ENCODE peak calls at places on chromosomes 1 and 21, in eight cellular contexts. I is lower leg skin, J is GM20000, Q is prostate gland, R is mucosa of descending colon, X is fibroblast of pulmonary artery, F is colonic mucosa, E is lung. C is an unnamed sample.

GRCh38 chr1:183238071-183238470 is 52.0 kb downstream of the LAMC2 start:
- DNase-seq in X (no peak), F (no peak), I (no peak), E (no peak), R (no peak), Q (no peak), J (no peak), C (no peak)

GRCh38 chr1:10168912-10169514 is 41.4 kb upstream of the KIF1B start:
- DNase-seq in F (no peak), J (peak), X (no peak), Q (no peak), R (no peak), E (no peak), I (no peak), C (no peak)

GRCh38 chr1:109290137-109290536 is 7.2 kb upstream of the PSRC1 start:
- DNase-seq in R (no peak), E (no peak), J (no peak), Q (no peak), X (no peak), F (no peak), I (no peak), C (no peak)

GRCh38 chr1:110245876-110246620 is 35.9 kb downstream of the KCNC4 start:
- DNase-seq in J (no peak), X (no peak), R (no peak), F (no peak), E (no peak), Q (no peak), I (no peak), C (no peak)

GRCh38 chr1:204321665-204322064 is 38.1 kb downstream of the PLEKHA6 start:
- DNase-seq in Q (no peak), E (no peak), R (no peak), X (no peak), F (no peak), J (no peak), I (no peak), C (no peak)

GRCh38 chr21:46184625-46185555 is 631 bp upstream of the SPATC1L start:
- DNase-seq in Q (peak), I (peak), X (peak), E (peak), F (peak), R (peak), J (peak), C (peak)

GRCh38 chr21:45123440-45123839 is 49.1 kb downstream of the ADARB1 start:
- DNase-seq in R (no peak), F (no peak), E (no peak), I (no peak), J (no peak), X (no peak), Q (no peak), C (no peak)

GRCh38 chr1:183124259-183124658 is 61.8 kb upstream of the LAMC2 start:
- DNase-seq in J (no peak), E (no peak), F (no peak), R (peak), X (peak), Q (no peak), I (no peak), C (no peak)

GRCh38 chr1:240100351-240100750 is 8.7 kb downstream of the FMN2 start:
- DNase-seq in J (no peak), Q (no peak), R (no peak), I (no peak), F (no peak), E (no peak), X (no peak), C (no peak)

GRCh38 chr21:15433091-15433490 is 296.7 kb upstream of the USP25 start:
- DNase-seq in X (no peak), R (no peak), Q (no peak), J (no peak), E (no peak), F (no peak), I (no peak), C (no peak)

GRCh38 chr1:201933840-201934430 is 12.4 kb downstream of the LMOD1 start:
- DNase-seq in I (no peak), R (no peak), E (no peak), J (no peak), X (peak), F (no peak), Q (no peak), C (peak)

GRCh38 chr1:8687053-8687452 is 130.4 kb downstream of the RERE start:
- DNase-seq in X (peak), F (peak), I (no peak), J (no peak), R (peak), Q (no peak), E (no peak), C (no peak)

GRCh38 chr1:93871356-93871755 is 7.7 kb downstream of the DNTTIP2 start:
- DNase-seq in X (no peak), I (no peak), E (no peak), J (no peak), Q (no peak), F (no peak), R (no peak), C (no peak)

GRCh38 chr1:41419584-41420295 is 58.5 kb downstream of the FOXO6 start:
- DNase-seq in I (no peak), F (no peak), J (no peak), X (no peak), Q (peak), E (no peak), R (no peak), C (no peak)

GRCh38 chr1:170743083-170743482 is 79.2 kb downstream of the PRRX1 start:
- DNase-seq in X (no peak), R (no peak), F (no peak), J (no peak), I (no peak), E (no peak), Q (no peak), C (no peak)

GRCh38 chr1:206590025-206590834 is 22.0 kb downstream of the EIF2D start:
- DNase-seq in J (peak), E (no peak), Q (no peak), X (peak), F (no peak), I (no peak), R (no peak), C (peak)

GRCh38 chr1:205505076-205505729 is 734 bp downstream of the CDK18 start:
- DNase-seq in I (no peak), J (no peak), E (no peak), R (peak), F (peak), Q (no peak), X (no peak), C (peak)

GRCh38 chr21:41371698-41372030 is 9.8 kb downstream of the MX2 start:
- DNase-seq in E (no peak), F (no peak), I (no peak), J (no peak), X (no peak), R (no peak), Q (no peak), C (no peak)

GRCh38 chr1:61301824-61302652 is 219.7 kb downstream of the NFIA start:
- DNase-seq in Q (no peak), J (no peak), F (no peak), R (no peak), X (peak), I (no peak), E (no peak), C (peak)

GRCh38 chr1:235999259-235999925 is 65.5 kb downstream of the NID1 start:
- DNase-seq in Q (no peak), X (peak), R (no peak), F (no peak), E (no peak), I (no peak), J (peak), C (peak)

GRCh38 chr1:60762176-60762575 is 320.2 kb upstream of the NFIA start:
- DNase-seq in E (no peak), I (no peak), J (no peak), F (no peak), X (peak), Q (no peak), R (no peak), C (peak)

GRCh38 chr1:240237305-240237721 is 145.6 kb downstream of the FMN2 start:
- DNase-seq in X (peak), I (no peak), E (no peak), R (no peak), Q (no peak), J (no peak), F (no peak), C (no peak)

GRCh38 chr1:243394610-243395490 is 139.0 kb downstream of the SDCCAG8 start:
- DNase-seq in I (no peak), X (no peak), E (no peak), J (no peak), Q (no peak), F (no peak), R (no peak), C (no peak)

GRCh38 chr1:236394905-236395779 is 1.1 kb downstream of the EDARADD start:
- DNase-seq in Q (peak), R (no peak), J (peak), I (peak), X (peak), E (no peak), F (peak), C (peak)

GRCh38 chr1:94335447-94335846 is 82.7 kb upstream of the ABCD3 start:
- DNase-seq in J (no peak), X (no peak), Q (no peak), F (no peak), R (no peak), I (no peak), E (no peak), C (no peak)

GRCh38 chr21:27301216-27301615 is 334.3 kb upstream of the ADAMTS5 start:
- DNase-seq in E (no peak), Q (no peak), R (no peak), X (no peak), I (no peak), J (no peak), F (no peak), C (no peak)

GRCh38 chr1:167936068-167936929 is at the start of gene DCAF6:
- DNase-seq in I (peak), E (peak), R (peak), J (peak), X (peak), Q (peak), F (peak), C (peak)
- TF ChIP-seq CTCF in I (no peak), E (no peak), R (no peak), J (no peak), X (no peak), Q (peak), F (no peak), C (no peak)

GRCh38 chr1:70140894-70141293 is 64.5 kb downstream of the LRRC40 start:
- DNase-seq in F (no peak), R (no peak), X (peak), I (no peak), Q (no peak), E (no peak), J (no peak), C (no peak)

GRCh38 chr1:70143052-70143659 is 62.2 kb downstream of the LRRC40 start:
- DNase-seq in F (no peak), J (no peak), Q (no peak), I (no peak), R (no peak), E (no peak), X (peak), C (no peak)

GRCh38 chr1:70140343-70140742 is 65.0 kb downstream of the LRRC40 start:
- DNase-seq in Q (no peak), I (no peak), E (no peak), J (no peak), R (peak), F (no peak), X (peak), C (no peak)

GRCh38 chr1:70146488-70146887 is 58.9 kb downstream of the LRRC40 start:
- DNase-seq in Q (no peak), F (no peak), E (no peak), I (no peak), X (no peak), R (no peak), J (no peak), C (peak)

DNA sequence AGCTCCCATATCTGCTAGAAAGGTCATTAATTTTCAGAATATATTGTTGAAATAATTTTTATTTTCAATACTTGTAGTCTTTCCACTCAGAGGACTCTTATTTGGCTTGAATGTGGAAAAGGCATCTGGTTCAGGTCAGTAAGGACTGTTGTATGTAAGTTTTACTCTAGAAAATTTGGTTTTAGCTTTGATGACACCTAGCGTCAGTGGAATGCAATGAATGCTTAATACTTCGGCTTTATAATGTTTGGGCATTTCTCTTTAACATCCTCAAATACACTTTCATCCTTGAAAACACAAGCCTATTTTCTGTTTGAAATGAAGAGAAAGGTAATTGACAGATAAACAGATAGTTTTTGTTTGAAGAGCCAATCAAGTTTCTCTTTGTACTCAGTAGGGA is 63.3 kb downstream of the LRRC40 start:
- DNase-seq in R (no peak), F (no peak), I (no peak), E (no peak), Q (no peak), X (peak), J (no peak), C (no peak)
- TF ChIP-seq CTCF in R (no peak), F (no peak), I (no peak), E (no peak), Q (peak), X (peak), J (no peak), C (peak)

DNA sequence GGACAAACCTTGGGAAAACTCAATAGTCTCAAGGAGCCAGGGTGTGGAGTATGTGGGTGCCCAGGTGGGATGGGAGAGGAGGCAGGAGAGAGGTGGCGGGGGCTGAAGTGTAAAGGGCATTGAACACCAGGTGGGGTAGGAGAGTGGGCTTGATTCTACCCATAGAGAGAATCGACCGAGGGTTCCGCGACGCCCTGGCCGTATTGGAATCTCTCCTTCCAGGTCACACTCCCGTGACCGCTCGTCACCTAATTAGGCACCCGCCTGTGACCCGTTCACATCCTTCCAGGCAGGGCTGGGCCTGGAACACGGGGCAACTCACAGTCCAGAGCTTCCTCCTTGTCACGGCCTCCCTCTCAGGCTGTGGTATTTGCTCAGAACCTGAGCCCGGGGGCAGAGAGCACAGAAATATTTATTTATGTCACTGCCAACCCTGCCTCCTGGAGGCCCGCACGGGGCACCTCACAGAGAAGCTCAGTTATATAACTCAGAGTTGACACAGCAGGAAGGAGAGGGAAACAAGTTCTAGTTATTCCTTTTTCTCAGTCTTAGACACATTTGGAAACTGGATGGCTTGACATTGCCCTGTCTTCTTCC is 12.0 kb downstream of the NCMAP start:
- DNase-seq in J (no peak), F (peak), Q (peak), X (no peak), I (peak), R (peak), E (peak), C (peak)
- TF ChIP-seq CTCF in J (no peak), F (no peak), Q (peak), X (no peak), I (no peak), R (no peak), E (no peak), C (no peak)

DNA sequence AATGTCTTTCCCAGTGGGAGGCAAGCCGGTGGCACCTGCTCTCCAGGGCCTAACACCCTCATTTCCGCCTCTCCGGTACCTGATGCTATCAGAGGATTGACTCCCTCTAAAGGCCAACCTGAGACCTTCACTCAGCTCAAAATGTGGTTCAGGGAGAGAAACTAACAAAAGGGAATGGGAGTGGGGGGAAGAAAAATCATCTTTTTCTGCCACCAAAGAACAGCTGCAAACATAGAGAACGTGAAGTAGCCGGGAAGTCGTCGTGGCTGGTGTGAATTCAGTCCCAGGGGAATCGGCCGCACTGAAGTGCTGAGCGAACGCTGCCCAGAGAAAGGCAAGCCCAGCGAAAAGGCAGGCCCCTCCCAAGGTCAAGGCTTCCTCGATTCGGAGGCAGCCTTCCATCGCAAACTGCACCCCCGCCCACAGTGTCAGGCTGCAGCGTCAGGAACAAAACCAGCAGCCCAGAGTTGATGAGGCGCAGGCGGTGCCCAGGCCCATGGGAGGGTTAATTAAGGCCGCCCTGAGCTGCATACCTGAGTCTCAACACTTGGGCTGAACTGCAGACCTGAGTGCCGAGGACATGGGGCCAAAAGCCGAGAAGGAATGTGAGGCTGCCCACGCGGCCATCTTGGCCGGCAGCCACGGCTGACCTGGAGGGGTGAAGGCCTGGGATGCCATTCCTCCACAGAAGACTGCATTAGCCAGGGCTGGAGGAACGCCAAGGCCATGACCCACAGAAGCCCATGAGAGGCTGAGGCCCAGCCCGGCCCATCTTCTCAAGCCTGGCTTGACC is 160.2 kb downstream of the PSMG1 start:
- DNase-seq in F (no peak), J (no peak), E (peak), I (no peak), Q (no peak), X (peak), R (no peak), C (peak)
- TF ChIP-seq CTCF in F (no peak), J (no peak), E (no peak), I (no peak), Q (no peak), X (peak), R (no peak), C (no peak)

DNA sequence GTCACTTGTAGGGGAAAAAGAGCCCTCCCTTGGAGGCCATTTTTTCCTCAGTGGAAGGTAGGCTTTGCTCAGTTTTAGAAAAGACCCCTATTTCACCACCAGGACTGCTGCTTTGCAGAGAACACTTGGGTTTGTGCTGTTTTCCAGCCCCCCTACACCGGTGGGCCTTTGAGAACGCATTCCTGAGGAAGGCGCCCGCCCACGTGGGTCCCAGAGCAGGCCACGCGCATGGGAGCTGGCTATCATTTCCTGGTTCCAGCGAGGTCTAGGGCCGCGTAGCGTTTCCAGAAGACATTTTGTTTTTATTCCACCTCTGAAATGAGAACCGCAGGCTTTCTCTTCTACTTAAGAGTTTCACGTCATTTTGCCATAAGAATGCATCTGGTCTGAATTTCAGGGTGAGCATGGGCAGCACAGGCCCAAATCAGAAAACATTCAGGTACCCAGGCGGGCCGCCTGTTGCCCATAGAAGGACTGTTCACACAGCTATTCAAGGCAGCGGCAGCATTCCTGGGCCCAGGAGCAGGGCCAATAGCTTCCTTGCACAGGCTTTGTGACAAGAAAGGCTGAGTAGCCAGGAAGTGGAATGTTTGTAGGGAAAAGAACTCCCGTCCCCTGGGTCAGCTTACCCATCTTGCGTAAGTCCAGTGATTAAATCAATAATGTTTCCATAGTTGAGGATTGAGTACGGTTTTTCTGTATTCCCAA is 1.3 kb upstream of the KLHL21 start:
- DNase-seq in X (peak), J (no peak), F (no peak), Q (peak), E (peak), I (peak), R (peak), C (no peak)
- TF ChIP-seq CTCF in X (no peak), J (no peak), F (no peak), Q (no peak), E (no peak), I (no peak), R (no peak), C (no peak)

DNA sequence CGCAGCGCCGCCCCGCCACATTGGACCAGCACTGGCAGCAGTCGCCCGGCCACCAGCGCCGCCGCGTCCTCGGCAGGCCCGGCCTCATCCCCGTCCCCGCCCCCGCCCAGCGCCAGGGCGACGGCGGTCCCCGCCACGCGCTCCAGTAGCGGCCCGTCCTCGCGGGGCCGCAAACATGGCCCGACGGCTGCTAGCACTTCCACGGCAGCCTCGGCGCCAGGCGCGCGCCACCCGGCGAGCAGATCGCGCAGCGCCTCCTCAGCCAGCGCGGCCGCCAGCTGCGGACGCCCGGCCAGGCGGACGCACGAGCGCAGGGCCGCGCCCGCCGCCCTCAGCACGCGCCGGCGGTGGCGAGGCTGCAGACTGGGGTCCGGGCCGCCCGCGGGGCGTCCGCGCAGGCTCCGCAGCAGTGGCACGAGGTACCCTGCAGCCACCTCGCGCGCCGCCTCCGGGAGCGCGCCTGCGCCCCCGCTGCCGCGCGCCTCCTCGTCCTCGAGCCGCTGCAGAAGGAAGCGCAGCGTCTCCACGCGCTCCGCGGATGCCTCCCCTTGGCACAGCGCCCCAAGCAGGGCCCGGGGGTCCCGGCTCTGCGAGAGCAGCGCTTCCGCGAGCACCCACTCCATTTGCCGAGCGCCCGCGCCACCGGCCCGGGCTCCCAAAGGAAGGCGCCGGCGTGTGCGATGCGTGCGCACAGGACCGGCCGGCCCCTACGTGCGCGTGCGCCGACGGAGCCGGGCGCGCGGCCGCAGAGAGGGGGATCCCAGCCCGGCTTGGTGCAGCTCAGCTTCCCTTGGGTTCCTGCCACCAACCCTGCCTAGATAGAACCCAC is at the start of gene TARBP1:
- DNase-seq in I (no peak), F (peak), X (peak), R (peak), Q (peak), E (peak), J (peak), C (peak)
- TF ChIP-seq CTCF in I (no peak), F (no peak), X (no peak), R (peak), Q (peak), E (no peak), J (peak), C (no peak)

GRCh38 chr1:73839922-73840321 is 358.1 kb downstream of the LRRIQ3 start:
- DNase-seq in E (no peak), R (peak), X (peak), I (no peak), J (no peak), Q (no peak), F (no peak), C (peak)
- TF ChIP-seq CTCF in E (no peak), R (no peak), X (peak), I (no peak), J (peak), Q (no peak), F (no peak), C (peak)

GRCh38 chr1:187551061-187551460 is 722.3 kb downstream of the PLA2G4A start:
- DNase-seq in I (no peak), F (no peak), X (no peak), R (no peak), E (no peak), Q (no peak), J (no peak), C (no peak)
- TF ChIP-seq CTCF in I (no peak), F (no peak), X (no peak), R (no peak), E (no peak), Q (no peak), J (no peak), C (peak)